ENCODE peak calls at places on chromosome 11, in ten cellular contexts. C is kidney; F is stimulated activated CD4-positive, alpha-beta T cell treated with anti-CD3 and anti-CD28 coated beads, Interleukin-4, amount 100 ng/mL, for 48 hours; G is epithelial cell of esophagus; X is left ventricle myocardium superior; W is globus pallidus; T is AG08396; E is NCI-H1694 treated with DMSO at 0.1 percent for 48 hours; N is RPMI8226; M is EH. S is an unnamed sample.

GRCh38 chr11:109364851-109365250 is 57.1 kb upstream of the C11orf87 start:
- DNase-seq in C (no peak), F (no peak), G (no peak), X (no peak), W (no peak), T (no peak), E (no peak), N (no peak), M (no peak), S (no peak)

GRCh38 chr11:106424111-106424510 is 346.6 kb downstream of the AASDHPPT start:
- DNase-seq in C (no peak), F (no peak), G (peak; percentile 85), X (no peak), W (no peak), T (peak; percentile 10), E (no peak), N (no peak), M (peak; percentile 79), S (no peak)

GRCh38 chr11:33383075-33383919 is 126.1 kb downstream of the HIPK3 start:
- DNase-seq in C (no peak), F (no peak), G (no peak), X (no peak), W (peak; percentile 18), T (no peak), E (no peak), N (no peak), M (peak; percentile 23), S (no peak)

GRCh38 chr11:45933131-45933821 is 10.8 kb downstream of the LARGE2 start:
- DNase-seq in C (no peak), F (no peak), G (peak; percentile 33), X (no peak), W (peak; percentile 24), T (no peak), E (no peak), N (no peak), M (peak; percentile 53), S (peak; percentile 74)

GRCh38 chr11:115503083-115503885 is 931 bp downstream of the CADM1 start:
- DNase-seq in C (peak; percentile 90), F (peak; percentile 5), G (peak; percentile 28), X (peak; percentile 82), W (peak; percentile 94), T (peak; percentile 73), E (peak; percentile 17), N (peak; percentile 80), M (peak; percentile 73), S (peak; percentile 67)

GRCh38 chr11:44066732-44067131 is 662 bp downstream of the ACCS start:
- DNase-seq in C (no peak), F (no peak), G (peak; percentile 79), X (no peak), W (no peak), T (peak; percentile 77), E (no peak), N (no peak), M (peak; percentile 76), S (peak; percentile 62)

GRCh38 chr11:117037279-117037951 is 60.8 kb downstream of the SIK3 start:
- DNase-seq in C (no peak), F (no peak), G (peak; percentile 57), X (no peak), W (peak; percentile 77), T (no peak), E (no peak), N (no peak), M (peak; percentile 47), S (no peak)

GRCh38 chr11:57071829-57072228 is 83.1 kb downstream of the OR5AK2 start:
- DNase-seq in C (no peak), F (no peak), G (peak; percentile 78), X (no peak), W (no peak), T (peak; percentile 28), E (no peak), N (no peak), M (peak; percentile 74), S (no peak)

GRCh38 chr11:61090521-61090920 is 11.8 kb upstream of the CD5 start:
- DNase-seq in C (no peak), F (no peak), G (no peak), X (no peak), W (no peak), T (no peak), E (no peak), N (no peak), M (no peak), S (no peak)

GRCh38 chr11:11978792-11979486 is 29.5 kb downstream of the DKK3 start:
- DNase-seq in C (peak; percentile 92), F (no peak), G (no peak), X (peak; percentile 92), W (no peak), T (peak; percentile 18), E (peak; percentile 84), N (no peak), M (peak; percentile 88), S (no peak)

GRCh38 chr11:83025267-83025704 is 46.4 kb downstream of the RAB30 start:
- DNase-seq in C (no peak), F (no peak), G (peak; percentile 86), X (no peak), W (peak; percentile 82), T (no peak), E (no peak), N (peak; percentile 78), M (no peak), S (no peak)

GRCh38 chr11:111941963-111942362 is 4.8 kb downstream of the DIXDC1 start:
- DNase-seq in C (no peak), F (no peak), G (peak; percentile 78), X (peak; percentile 70), W (peak; percentile 65), T (no peak), E (peak; percentile 68), N (no peak), M (no peak), S (no peak)

GRCh38 chr11:77200351-77200750 is 72.3 kb downstream of the MYO7A start:
- DNase-seq in C (no peak), F (no peak), G (no peak), X (no peak), W (no peak), T (no peak), E (no peak), N (no peak), M (no peak), S (no peak)

GRCh38 chr11:30196400-30197206 is 34.2 kb upstream of the FSHB start:
- DNase-seq in C (peak; percentile 71), F (peak; percentile 9), G (peak; percentile 63), X (peak; percentile 74), W (peak; percentile 11), T (peak; percentile 31), E (no peak), N (peak; percentile 26), M (peak; percentile 30), S (no peak)

GRCh38 chr11:36141595-36141994 is 147.6 kb downstream of the COMMD9 start:
- DNase-seq in C (no peak), F (no peak), G (no peak), X (no peak), W (no peak), T (no peak), E (no peak), N (no peak), M (no peak), S (no peak)

GRCh38 chr11:126332221-126332711 is 23.2 kb upstream of the ST3GAL4 start:
- DNase-seq in C (peak; percentile 83), F (no peak), G (peak; percentile 79), X (peak; percentile 88), W (no peak), T (peak; percentile 90), E (no peak), N (no peak), M (peak; percentile 93), S (peak; percentile 50)

GRCh38 chr11:93063101-93063500 is 93.7 kb downstream of the MTNR1B start:
- DNase-seq in C (no peak), F (no peak), G (no peak), X (no peak), W (no peak), T (no peak), E (no peak), N (no peak), M (no peak), S (no peak)

GRCh38 chr11:94948070-94948617 is 25.2 kb downstream of the CWC15 start:
- DNase-seq in C (no peak), F (no peak), G (no peak), X (no peak), W (no peak), T (peak; percentile 14), E (no peak), N (no peak), M (peak; percentile 93), S (no peak)

GRCh38 chr11:18526130-18526520 is 617 bp downstream of the TSG101 start:
- DNase-seq in C (no peak), F (no peak), G (no peak), X (no peak), W (no peak), T (no peak), E (no peak), N (no peak), M (no peak), S (no peak)

GRCh38 chr11:3894128-3894731 is 38.8 kb downstream of the STIM1 start:
- DNase-seq in C (peak; percentile 82), F (no peak), G (no peak), X (peak; percentile 60), W (no peak), T (no peak), E (no peak), N (no peak), M (peak; percentile 71), S (no peak)

GRCh38 chr11:19576054-19576453 is 136.6 kb upstream of the NAV2 start:
- DNase-seq in C (no peak), F (no peak), G (no peak), X (no peak), W (no peak), T (no peak), E (no peak), N (no peak), M (peak; percentile 35), S (no peak)

GRCh38 chr11:104078995-104079394 is 42.6 kb downstream of the DDI1 start:
- DNase-seq in C (no peak), F (no peak), G (peak; percentile 39), X (no peak), W (no peak), T (no peak), E (no peak), N (no peak), M (no peak), S (no peak)

GRCh38 chr11:2954263-2954662 is 25.0 kb upstream of the PHLDA2 start:
- DNase-seq in C (no peak), F (no peak), G (peak; percentile 50), X (no peak), W (no peak), T (no peak), E (no peak), N (no peak), M (no peak), S (no peak)

GRCh38 chr11:15913261-15913660 is 443.1 kb downstream of the SOX6 start:
- DNase-seq in C (no peak), F (no peak), G (no peak), X (no peak), W (no peak), T (no peak), E (no peak), N (no peak), M (no peak), S (peak; percentile 2)